ENCODE peak calls at places on chromosomes 1 and 21, in five cellular contexts. E is CD8-positive, alpha-beta T cell; C is esophagus muscularis mucosa; I is pancreas; D is breast epithelium. B is an unnamed sample.

GRCh38 chr21:30153697-30154340 is 12.8 kb downstream of the CLDN17 start:
- DNase-seq in D (no peak), E (no peak), C (no peak), I (no peak), B (no peak)

GRCh38 chr1:113917400-113918082 is 11.6 kb upstream of the HIPK1 start:
- DNase-seq in C (no peak), E (no peak), D (no peak), I (no peak), B (no peak)

GRCh38 chr1:44606701-44607281 is 67.5 kb downstream of the TMEM53 start:
- DNase-seq in D (no peak), C (no peak), E (no peak), I (no peak), B (no peak)

GRCh38 chr1:169338617-169339016 is 29.0 kb downstream of the NME7 start:
- DNase-seq in E (no peak), I (no peak), D (no peak), C (no peak), B (no peak)

GRCh38 chr1:206002833-206003532 is at the start of gene RAB7B:
- DNase-seq in I (no peak), E (no peak), C (no peak), D (peak; percentile 76), B (peak; percentile 81)

GRCh38 chr21:24112020-24112419 is 1495.3 kb downstream of the MRPL39 start:
- DNase-seq in C (no peak), I (no peak), E (no peak), D (no peak), B (no peak)

GRCh38 chr1:89973481-89974127 is 21.3 kb upstream of the ZNF326 start:
- DNase-seq in E (no peak), D (no peak), C (no peak), I (no peak), B (no peak)

GRCh38 chr1:216430744-216431143 is 7.5 kb upstream of the USH2A start:
- DNase-seq in E (no peak), C (no peak), I (no peak), D (no peak), B (no peak)

GRCh38 chr1:110508038-110508437 is 10.9 kb downstream of the KCNA10 start:
- DNase-seq in I (no peak), C (no peak), D (no peak), E (no peak), B (peak; percentile 67)

GRCh38 chr1:6004412-6005123 is 12.3 kb upstream of the NPHP4 start:
- DNase-seq in E (no peak), I (peak; percentile 4), D (no peak), C (no peak), B (peak; percentile 33)

GRCh38 chr1:200448034-200448762 is 38.4 kb upstream of the ZNF281 start:
- DNase-seq in D (no peak), C (no peak), E (no peak), I (no peak), B (no peak)

GRCh38 chr1:51728611-51729155 is 111.8 kb downstream of the OSBPL9 start:
- DNase-seq in I (no peak), D (no peak), C (no peak), E (no peak), B (no peak)

GRCh38 chr1:182603646-182604127 is 502 bp downstream of the RGS16 start:
- DNase-seq in E (no peak), I (no peak), D (no peak), C (no peak), B (no peak)

GRCh38 chr1:197519741-197520334 is 251.8 kb downstream of the CRB1 start:
- DNase-seq in D (no peak), I (no peak), C (no peak), E (no peak), B (no peak)

GRCh38 chr21:34511787-34512451 is at the start of gene KCNE1:
- DNase-seq in I (no peak), D (no peak), E (no peak), C (no peak), B (peak; percentile 75)

GRCh38 chr1:206506803-206507394 is 432 bp upstream of the RASSF5 start:
- DNase-seq in D (no peak), E (no peak), I (no peak), C (no peak), B (no peak)

GRCh38 chr1:47229031-47229831 is 2.8 kb downstream of the TAL1 start:
- DNase-seq in I (no peak), E (no peak), C (no peak), D (no peak), B (no peak)

GRCh38 chr1:205495237-205495823 is 9.1 kb upstream of the CDK18 start:
- DNase-seq in I (no peak), D (no peak), C (no peak), E (no peak), B (no peak)

GRCh38 chr1:216626394-216627067 is 96.7 kb downstream of the ESRRG start:
- DNase-seq in C (no peak), D (no peak), I (no peak), E (no peak), B (no peak)

GRCh38 chr1:193031431-193031830 is 27.7 kb downstream of the UCHL5 start:
- DNase-seq in I (no peak), D (no peak), C (no peak), E (no peak), B (no peak)

GRCh38 chr21:34498623-34499022 is 13.4 kb downstream of the KCNE1 start:
- DNase-seq in D (peak; percentile 49), C (no peak), E (no peak), I (no peak), B (no peak)

GRCh38 chr1:60813051-60813450 is 269.3 kb upstream of the NFIA start:
- DNase-seq in E (no peak), D (no peak), C (no peak), I (no peak), B (no peak)

GRCh38 chr1:224922404-224923164 is 6.9 kb upstream of the DNAH14 start:
- DNase-seq in D (no peak), I (peak; percentile 30), E (no peak), C (no peak), B (no peak)

DNA sequence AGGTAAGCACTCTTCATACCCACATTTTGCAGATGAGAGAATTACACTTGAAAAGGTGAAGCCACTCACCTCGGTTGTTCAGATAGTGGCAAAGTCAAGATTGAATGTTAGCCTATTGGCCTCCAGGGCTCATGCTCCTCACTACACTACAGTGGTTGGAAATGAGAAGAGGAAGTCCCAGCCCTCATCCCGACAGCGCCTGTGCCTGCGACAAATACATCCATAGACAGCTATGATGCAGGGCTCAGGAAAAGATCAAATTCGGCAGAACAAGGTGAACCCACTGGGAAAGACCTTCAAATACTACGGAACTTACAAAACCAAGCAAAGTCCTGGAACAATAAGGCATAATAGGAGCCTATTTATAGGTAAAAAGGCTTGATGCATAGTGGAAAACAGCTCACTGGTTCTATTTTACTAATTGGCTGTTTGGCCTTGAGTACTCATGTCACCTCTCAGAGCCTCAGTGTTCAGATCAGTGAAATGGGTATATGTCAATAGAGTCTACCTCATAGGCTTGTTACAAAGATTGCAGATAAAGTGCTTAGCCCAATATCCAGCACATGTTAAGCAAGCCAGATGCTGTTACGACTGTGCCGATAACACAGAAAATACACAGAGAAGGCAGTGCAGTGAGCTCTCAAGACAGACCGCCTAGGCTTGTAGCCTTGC is 3.5 kb downstream of the SPOCD1 start:
- DNase-seq in C (no peak), E (no peak), I (no peak), D (no peak), B (no peak)
- TF ChIP-seq CTCF in C (no peak), E (no peak), I (no peak), D (no peak), B (no peak)

GRCh38 chr1:56462209-56462608 is 117.2 kb downstream of the PLPP3 start:
- DNase-seq in C (no peak), I (no peak), E (no peak), D (no peak), B (no peak)
- H3K36me3 ChIP-seq in C (no peaks in the 10 kb centered on the region), I (no peaks in the 10 kb centered on the region), E (no peaks in the 10 kb centered on the region), D (no peaks in the 10 kb centered on the region), B (no peaks in the 10 kb centered on the region)

GRCh38 chr1:233362743-233363142 is 35.2 kb downstream of the MAP3K21 start:
- DNase-seq in E (no peak), C (no peak), D (no peak), I (no peak), B (no peak)
- H3K27ac ChIP-seq in E (no peak overlapping the region), C (no peak overlapping the region), D (no peak overlapping the region), I (no peak overlapping the region), B (no peak overlapping the region)

DNA sequence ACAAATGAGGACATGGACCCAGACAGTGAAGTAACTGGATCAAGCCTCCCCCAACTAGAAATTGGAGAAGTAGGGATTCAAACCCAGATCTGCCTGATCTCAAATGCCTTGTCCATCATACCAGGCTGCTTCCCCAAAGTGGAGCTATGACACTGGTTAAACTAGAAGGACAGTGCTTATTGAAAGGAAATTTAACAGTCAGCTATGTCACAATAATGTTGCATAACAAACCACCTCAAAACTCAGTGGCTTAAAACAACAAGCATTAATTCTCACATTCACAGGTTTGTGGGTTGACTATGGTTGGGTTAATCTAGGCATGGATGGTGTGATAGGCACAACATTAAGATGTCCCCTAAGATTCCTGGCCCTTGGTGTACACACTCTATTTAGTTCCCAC is 107.1 kb downstream of the TAS1R2 start:
- DNase-seq in E (no peak), I (no peak), C (no peak), D (no peak), B (no peak)
- TF ChIP-seq CTCF in E (no peak), I (no peak), C (no peak), D (no peak), B (no peak)

GRCh38 chr1:3837200-3837599 is 19.8 kb downstream of the CEP104 start:
- DNase-seq in D (no peak), I (no peak), E (no peak), C (no peak), B (no peak)

GRCh38 chr1:3836421-3836820 is 20.6 kb downstream of the CEP104 start:
- DNase-seq in E (no peak), I (no peak), D (no peak), C (no peak), B (no peak)

GRCh38 chr1:3837685-3838084 is 19.3 kb downstream of the CEP104 start:
- DNase-seq in E (no peak), D (no peak), C (no peak), I (no peak), B (no peak)

GRCh38 chr1:3841491-3841890 is 15.5 kb downstream of the CEP104 start:
- DNase-seq in E (no peak), D (no peak), C (no peak), I (no peak), B (no peak)

GRCh38 chr1:3838788-3839187 is 18.2 kb downstream of the CEP104 start:
- DNase-seq in D (no peak), I (no peak), E (no peak), C (no peak), B (no peak)
- H3K36me3 ChIP-seq in D (peaks cover 11% of the 10 kb centered on the region), I (peaks cover 61% of the 10 kb centered on the region), E (peaks cover 22% of the 10 kb centered on the region), C (peaks cover 100% of the 10 kb centered on the region), B (peaks cover 66% of the 10 kb centered on the region)

B was measured in tibial artery.